ENCODE peak calls at places on chromosome 19, in ten cellular contexts. M is HFFc6, V is GM12865, G is tibial nerve, T is fibroblast of lung, O is type B pancreatic cell, A is heart right ventricle, J is bronchial epithelial cell, Z is cardiac fibroblast, H is HCT116. W is an unnamed sample.

GRCh38 chr19:4059493-4059880 is 7.2 kb downstream of the ZBTB7A start:
- DNase-seq in V (no peak), Z (no peak), G (no peak), H (no peak), M (no peak), J (no peak), O (no peak), T (no peak), A (no peak), W (no peak)

GRCh38 chr19:42281175-42282035 is 12.4 kb downstream of the CIC start:
- DNase-seq in G (peak; percentile 61), O (no peak), J (peak; percentile 59), V (no peak), T (peak; percentile 65), A (peak; percentile 85), M (no peak), H (no peak), Z (peak; percentile 70), W (peak; percentile 63)

GRCh38 chr19:17473041-17473440 is 2.7 kb downstream of the SLC27A1 start:
- DNase-seq in H (peak; percentile 35), M (peak; percentile 55), G (no peak), O (no peak), A (no peak), V (peak; percentile 54), T (peak; percentile 77), J (peak; percentile 67), Z (peak; percentile 77), W (no peak)

GRCh38 chr19:2479556-2480194 is 3.7 kb downstream of the GADD45B start:
- DNase-seq in M (peak; percentile 15), T (no peak), H (no peak), O (no peak), V (no peak), J (no peak), G (no peak), A (no peak), Z (peak; percentile 45), W (no peak)

GRCh38 chr19:41701401-41702075 is 6.9 kb upstream of the CEACAM5 start:
- DNase-seq in M (no peak), T (no peak), H (no peak), A (no peak), G (no peak), O (peak; percentile 36), Z (no peak), V (no peak), J (no peak), W (no peak)

GRCh38 chr19:9435279-9436268 is at the start of gene ZNF266:
- DNase-seq in H (peak; percentile 87), J (peak; percentile 79), M (peak; percentile 88), V (peak; percentile 95), A (peak; percentile 89), O (peak; percentile 89), T (peak; percentile 90), Z (peak; percentile 92), G (peak; percentile 77), W (peak; percentile 92)

GRCh38 chr19:4722671-4723464 is 774 bp downstream of the DPP9 start:
- DNase-seq in G (no peak), O (no peak), J (peak; percentile 61), H (no peak), T (peak; percentile 78), Z (peak; percentile 89), V (peak; percentile 79), A (peak; percentile 41), M (no peak), W (peak; percentile 58)

GRCh38 chr19:16415806-16416205 is 56.0 kb downstream of the EPS15L1 start:
- DNase-seq in M (no peak), T (no peak), Z (no peak), A (no peak), O (no peak), H (no peak), J (no peak), G (no peak), V (no peak), W (no peak)

GRCh38 chr19:56189785-56190184 is 7.8 kb downstream of the ZSCAN5B start:
- DNase-seq in M (no peak), J (no peak), H (no peak), G (no peak), V (peak; percentile 0), Z (no peak), O (no peak), A (no peak), T (no peak), W (no peak)
- TF ChIP-seq CTCF in M (peak; percentile 16), J (no peak), H (peak; percentile 11), G (no peak), V (no peak), Z (no peak), O (peak; percentile 28), A (no peak), T (no peak), W (no peak)

DNA sequence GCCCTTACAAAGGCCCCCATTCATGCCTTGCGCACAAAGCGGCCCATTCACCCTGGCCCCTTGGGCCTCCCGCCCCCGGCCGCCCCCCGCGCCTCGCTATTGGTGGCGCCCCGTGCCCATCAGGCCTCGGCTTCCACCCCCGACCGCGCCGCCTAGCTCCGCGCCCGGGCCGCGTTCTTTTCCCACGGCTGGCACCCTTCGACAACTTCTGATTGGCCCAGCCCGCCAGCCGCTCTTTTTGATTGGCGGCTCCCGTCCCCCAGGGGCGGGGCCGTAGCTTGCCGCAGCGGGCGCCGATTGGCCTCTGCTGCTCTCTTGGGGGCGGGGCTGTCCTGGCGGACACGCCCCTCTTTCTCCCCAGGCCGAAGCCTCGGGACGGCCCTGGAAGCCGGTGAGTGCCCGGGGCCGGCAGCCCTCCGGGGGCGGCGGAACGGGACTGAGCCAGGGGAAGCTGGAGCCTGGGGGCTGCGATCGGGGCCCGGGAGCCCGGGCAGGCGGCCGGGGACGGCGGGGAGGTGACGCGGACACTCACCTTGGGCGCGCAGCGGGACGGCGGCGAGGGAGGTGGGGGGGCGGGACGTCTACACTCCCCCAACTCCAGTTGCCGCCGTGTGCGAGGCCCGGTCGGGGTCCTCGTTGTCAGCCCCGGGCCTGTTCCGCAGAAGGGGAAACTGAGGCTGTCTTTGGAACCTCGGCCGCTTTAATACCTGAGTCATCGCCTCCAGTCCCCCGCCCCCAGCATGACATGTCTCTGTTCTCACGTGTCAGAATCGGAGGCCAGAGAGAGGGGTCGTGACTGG is at the start of gene MYH14:
- DNase-seq in V (no peak), Z (peak; percentile 30), J (no peak), O (peak; percentile 91), A (peak; percentile 85), T (no peak), M (no peak), G (peak; percentile 68), H (peak; percentile 86), W (peak; percentile 65)
- TF ChIP-seq CTCF in V (no peak), Z (no peak), J (no peak), O (no peak), A (no peak), T (no peak), M (no peak), G (no peak), H (no peak), W (no peak)

GRCh38 chr19:49165111-49165750 is 7.6 kb downstream of the TRPM4 start:
- DNase-seq in H (no peak), M (no peak), J (peak; percentile 18), V (no peak), T (no peak), O (no peak), A (peak; percentile 64), G (no peak), Z (no peak), W (no peak)

GRCh38 chr19:49168421-49168820 is 10.8 kb downstream of the TRPM4 start:
- DNase-seq in A (no peak), G (no peak), M (no peak), O (no peak), H (no peak), T (no peak), J (no peak), V (no peak), Z (no peak), W (no peak)

GRCh38 chr19:49161987-49162386 is 4.4 kb downstream of the TRPM4 start:
- DNase-seq in Z (no peak), A (no peak), T (no peak), H (no peak), G (no peak), M (peak; percentile 6), O (no peak), J (no peak), V (no peak), W (no peak)

GRCh38 chr19:49167857-49168409 is 10.3 kb downstream of the TRPM4 start:
- DNase-seq in A (no peak), Z (no peak), T (no peak), M (no peak), G (no peak), H (no peak), V (no peak), O (no peak), J (no peak), W (no peak)

DNA sequence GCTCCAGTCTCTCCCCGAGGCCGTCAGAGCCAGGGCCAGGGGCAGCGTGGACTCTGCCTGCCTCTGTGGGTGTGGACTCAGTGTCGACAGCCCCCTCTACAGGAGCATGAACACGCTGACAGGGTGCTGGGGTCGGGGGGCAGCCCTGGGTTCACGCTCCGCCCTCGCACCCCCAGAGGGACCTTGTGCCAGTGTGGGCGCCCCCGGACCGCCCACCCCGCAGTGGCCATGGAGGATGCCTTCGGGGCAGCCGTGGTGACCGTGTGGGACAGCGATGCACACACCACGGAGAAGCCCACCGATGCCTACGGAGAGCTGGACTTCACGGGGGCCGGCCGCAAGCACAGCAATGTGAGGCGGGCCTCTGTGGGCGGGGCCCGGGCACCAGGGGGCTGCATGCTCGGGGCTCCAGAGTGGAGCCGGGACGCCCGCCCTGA is 8.3 kb downstream of the TRPM4 start:
- DNase-seq in O (no peak), J (no peak), Z (no peak), A (no peak), V (no peak), T (no peak), H (no peak), G (no peak), M (no peak), W (no peak)
- TF ChIP-seq CTCF in O (no peak), J (no peak), Z (no peak), A (no peak), V (no peak), T (no peak), H (no peak), G (no peak), M (peak; percentile 10), W (no peak)

GRCh38 chr19:32676186-32676894 is 692 bp downstream of the RGS9BP start:
- DNase-seq in G (no peak), V (no peak), A (no peak), H (no peak), O (no peak), M (no peak), T (no peak), Z (no peak), J (no peak), W (no peak)
- TF ChIP-seq CTCF in G (no peak), V (no peak), A (no peak), H (no peak), O (peak; percentile 23), M (no peak), T (no peak), Z (no peak), J (no peak), W (no peak)